ENCODE peak calls at places on chromosomes 6 and 20, in five cellular contexts. U is CD8-positive, alpha-beta memory T cell; J is naive thymus-derived CD4-positive, alpha-beta T cell; N is lower lobe of right lung; Y is aorta. P is an unnamed sample.

GRCh38 chr6:41371461-41371991 is 36.1 kb downstream of the NCR2 start:
- DNase-seq in U (no peak), N (no peak), Y (peak; percentile 58), J (no peak), P (peak; percentile 52)

GRCh38 chr6:161406633-161407032 is 132.8 kb upstream of the AGPAT4 start:
- DNase-seq in N (no peak), U (no peak), J (no peak), Y (no peak), P (peak; percentile 93)

GRCh38 chr20:8807480-8808179 is 261.3 kb upstream of the PLCB4 start:
- DNase-seq in N (no peak), J (no peak), Y (no peak), U (no peak), P (no peak)

GRCh38 chr20:43409041-43409913 is 48.4 kb upstream of the SRSF6 start:
- DNase-seq in N (no peak), J (no peak), Y (no peak), U (no peak), P (peak; percentile 36)

GRCh38 chr6:71720705-71721104 is 165.6 kb upstream of the RIMS1 start:
- DNase-seq in N (no peak), U (no peak), Y (no peak), J (no peak), P (no peak)

GRCh38 chr20:21174425-21175239 is 48.8 kb downstream of the KIZ start:
- DNase-seq in J (no peak), U (no peak), Y (no peak), N (no peak), P (no peak)

GRCh38 chr6:45813943-45814342 is 201.7 kb downstream of the CLIC5 start:
- DNase-seq in U (no peak), J (no peak), Y (no peak), N (no peak), P (no peak)

GRCh38 chr6:157249756-157250155 is 73.6 kb downstream of the TMEM242 start:
- DNase-seq in Y (peak; percentile 9), U (no peak), N (no peak), J (no peak), P (no peak)

GRCh38 chr6:140071601-140072062 is 697.2 kb upstream of the CITED2 start:
- DNase-seq in Y (no peak), U (no peak), N (no peak), J (no peak), P (peak; percentile 70)

GRCh38 chr6:159808647-159809046 is 8.6 kb downstream of the PNLDC1 start:
- DNase-seq in N (no peak), J (no peak), U (no peak), Y (no peak), P (no peak)

GRCh38 chr20:48638546-48638945 is 189.3 kb downstream of the PREX1 start:
- DNase-seq in U (no peak), J (no peak), N (no peak), Y (no peak), P (peak; percentile 67)

GRCh38 chr20:23340524-23340923 is 10.1 kb upstream of the NXT1 start:
- DNase-seq in N (no peak), J (peak; percentile 18), U (no peak), Y (peak; percentile 76), P (peak; percentile 73)

GRCh38 chr20:22576273-22576672 is 8.1 kb downstream of the FOXA2 start:
- DNase-seq in J (no peak), N (no peak), U (no peak), Y (no peak), P (no peak)

GRCh38 chr20:49343246-49343645 is 65.4 kb upstream of the ZNFX1 start:
- DNase-seq in Y (no peak), J (no peak), U (no peak), N (no peak), P (no peak)

GRCh38 chr6:34586327-34587040 is 30.4 kb upstream of the SPDEF start:
- DNase-seq in U (no peak), Y (no peak), J (no peak), N (no peak), P (no peak)

GRCh38 chr6:133635447-133635846 is 253.5 kb upstream of the TCF21 start:
- DNase-seq in N (no peak), Y (no peak), U (no peak), J (no peak), P (no peak)

GRCh38 chr6:82144852-82145332 is 102.7 kb downstream of the IBTK start:
- DNase-seq in U (no peak), J (no peak), N (no peak), Y (peak; percentile 67), P (peak; percentile 97)

GRCh38 chr6:29826271-29826670 is 1.4 kb upstream of the HLA-G start:
- DNase-seq in J (no peak), N (no peak), Y (no peak), U (no peak), P (no peak)

GRCh38 chr6:52503344-52503747 is 73.5 kb downstream of the TRAM2 start:
- DNase-seq in J (no peak), N (no peak), Y (no peak), U (no peak), P (no peak)

GRCh38 chr6:122049341-122049740 is 350.1 kb upstream of the HSF2 start:
- DNase-seq in U (no peak), J (no peak), N (no peak), Y (no peak), P (peak; percentile 4)

GRCh38 chr6:113511100-113511499 is 346.0 kb upstream of the MARCKS start:
- DNase-seq in U (no peak), J (no peak), Y (no peak), N (no peak), P (no peak)

GRCh38 chr20:18577942-18578341 is 9.9 kb upstream of the DTD1 start:
- DNase-seq in N (no peak), J (no peak), U (no peak), Y (no peak), P (no peak)

GRCh38 chr6:28489366-28490190 is 26.0 kb downstream of the GPX6 start:
- DNase-seq in U (peak; percentile 49), J (peak; percentile 39), N (peak; percentile 82), Y (no peak), P (peak; percentile 79)

GRCh38 chr6:17879224-17879623 is 108.2 kb downstream of the KIF13A start:
- DNase-seq in U (no peak), J (no peak), Y (no peak), N (no peak), P (no peak)

GRCh38 chr6:17874753-17875152 is 112.7 kb downstream of the KIF13A start:
- DNase-seq in Y (no peak), U (no peak), J (no peak), N (no peak), P (no peak)

GRCh38 chr6:17877890-17878440 is 109.5 kb downstream of the KIF13A start:
- DNase-seq in N (no peak), Y (no peak), J (no peak), U (no peak), P (no peak)

GRCh38 chr6:17878734-17879133 is 108.7 kb downstream of the KIF13A start:
- DNase-seq in J (no peak), N (no peak), U (no peak), Y (no peak), P (no peak)

GRCh38 chr6:17877196-17877889 is 110.1 kb downstream of the KIF13A start:
- DNase-seq in U (no peak), Y (no peak), J (no peak), N (no peak), P (peak; percentile 77)
- H3K27ac ChIP-seq in U (no peak overlapping the region), Y (no peak overlapping the region), J (no peak overlapping the region), N (no peak overlapping the region), P (peak overlapping the region; percentile 88)

DNA sequence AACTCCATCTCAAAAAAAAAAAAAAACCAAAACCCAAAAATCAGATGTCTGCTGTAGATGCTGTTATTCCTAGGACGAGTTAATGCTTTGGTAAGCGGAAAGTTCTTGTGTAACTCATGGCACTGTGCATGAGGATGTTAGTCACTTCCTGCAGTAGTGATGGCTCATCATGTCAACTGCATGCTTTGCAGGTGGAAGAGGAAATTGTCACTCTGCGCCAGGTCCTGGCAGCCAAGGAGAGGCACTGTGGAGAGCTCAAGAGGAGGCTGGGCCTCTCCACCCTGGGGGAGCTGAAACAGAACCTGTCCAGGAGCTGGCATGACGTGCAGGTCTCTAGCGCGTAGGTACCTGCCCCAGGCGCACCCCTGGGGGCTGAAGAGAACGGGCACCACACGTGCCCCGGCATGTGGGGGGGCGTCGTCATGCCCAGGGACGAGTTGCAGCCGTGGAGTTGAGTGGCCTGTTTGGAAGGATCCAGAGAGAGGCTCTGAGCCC is 8.5 kb downstream of the TPD52L2 start:
- DNase-seq in U (no peak), N (peak; percentile 69), J (no peak), Y (peak; percentile 79), P (peak; percentile 69)
- H3K27ac ChIP-seq in U (no peak overlapping the region), N (peak overlapping the region; percentile 68), J (no peak overlapping the region), Y (no peak overlapping the region), P (no peak overlapping the region)

DNA sequence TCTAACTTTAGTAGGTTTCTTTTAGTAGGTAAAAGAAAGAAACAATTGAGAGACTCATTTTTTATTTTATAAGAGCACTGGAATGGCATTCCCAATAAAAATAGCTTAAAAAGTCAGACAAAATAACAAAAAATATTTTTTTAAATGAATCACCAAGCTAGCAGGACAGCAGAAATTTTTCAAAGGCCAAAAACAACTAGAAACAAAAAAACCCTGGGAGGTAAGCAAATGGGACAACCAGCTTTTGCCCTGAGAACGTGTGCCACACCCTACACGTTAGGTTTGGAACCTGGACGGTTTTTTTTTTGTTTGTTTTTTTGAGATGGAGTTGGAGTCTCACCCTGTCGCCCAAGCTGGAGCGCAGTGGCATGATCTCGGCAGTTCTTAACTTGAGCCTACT is 19.5 kb downstream of the GPLD1 start:
- DNase-seq in N (no peak), J (no peak), Y (no peak), U (no peak), P (no peak)
- H3K27ac ChIP-seq in N (no peak overlapping the region), J (no peak overlapping the region), Y (peak overlapping the region; percentile 71), U (no peak overlapping the region), P (no peak overlapping the region)

GRCh38 chr20:62417981-62418708 is 9.2 kb downstream of the RBBP8NL start:
- DNase-seq in J (no peak), U (no peak), Y (no peak), N (no peak), P (no peak)
- H3K27ac ChIP-seq in J (no peak overlapping the region), U (no peak overlapping the region), Y (no peak overlapping the region), N (no peak overlapping the region), P (no peak overlapping the region)

DNA sequence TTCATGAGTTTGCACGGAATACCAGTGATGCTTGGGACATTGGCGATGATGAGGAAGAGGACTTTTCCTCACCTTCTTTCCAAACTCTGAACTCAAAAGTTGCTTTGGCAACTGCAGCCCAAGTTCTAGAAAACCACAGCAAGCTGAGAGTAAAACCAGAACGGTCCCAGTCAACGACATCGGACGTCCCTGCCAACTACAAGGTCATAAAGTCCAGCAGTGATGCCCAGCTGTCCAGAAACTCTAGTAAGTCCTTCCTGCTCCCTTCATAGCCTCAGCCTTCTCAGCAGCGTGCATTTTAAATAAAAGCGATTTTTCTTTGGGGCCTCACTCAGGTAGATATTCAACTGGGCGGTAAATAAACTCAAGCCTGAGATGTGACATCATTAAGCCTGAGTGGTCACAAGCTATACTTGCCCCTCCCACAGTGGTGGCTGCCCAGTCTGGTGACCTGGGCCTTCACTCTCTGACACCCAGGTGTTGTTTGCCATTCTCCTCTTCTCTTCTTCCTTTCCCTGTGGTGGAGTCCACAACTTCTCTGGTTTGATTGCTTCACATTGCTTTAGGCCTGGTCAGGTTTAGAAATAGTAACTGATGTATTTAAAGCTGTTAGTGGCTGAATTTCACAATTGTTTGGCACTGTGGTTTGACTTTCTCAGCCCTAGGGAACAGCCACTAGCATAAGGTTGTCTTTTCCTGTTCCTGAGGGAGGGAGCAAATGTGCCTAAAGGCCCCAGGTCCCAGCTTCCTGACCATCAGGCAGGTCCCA is 21.6 kb upstream of the TMEM217 start:
- DNase-seq in Y (no peak), J (no peak), U (no peak), N (no peak), P (no peak)
- H3K27ac ChIP-seq in Y (peak overlapping the region; percentile 87), J (no peak overlapping the region), U (no peak overlapping the region), N (no peak overlapping the region), P (no peak overlapping the region)

P was measured in brain microvascular endothelial cell.